ENCODE peak calls at places on chromosomes 7 and 10, in nine cellular contexts. L is CD8-positive, alpha-beta memory T cell; Y is thoracic aorta; P is iPS DF 6.9; T is spleen; W is tibial nerve; U is SK-N-SH; E is heart left ventricle; G is right cardiac atrium. X is an unnamed sample.
A peak's percentile ranks its signal among the peaks of the same experiment; 100 is the strongest.

GRCh38 chr10:113960617-113961260 is 82.9 kb upstream of the ADRB1 start:
- DNase-seq in L (peak; percentile 74), Y (no peak), P (no peak), T (no peak), W (no peak), U (no peak), E (no peak), G (no peak), X (no peak)

GRCh38 chr7:22601812-22602568 is 102.0 kb upstream of the STEAP1B start:
- DNase-seq in L (no peak), Y (no peak), P (no peak), T (no peak), W (no peak), U (no peak), E (no peak), G (no peak), X (peak; percentile 30)

GRCh38 chr7:79610905-79611304 is 157.4 kb upstream of the MAGI2 start:
- DNase-seq in L (no peak), Y (no peak), P (no peak), T (no peak), W (no peak), U (peak; percentile 66), E (no peak), G (no peak), X (no peak)

GRCh38 chr10:11639861-11640764 is 28.7 kb upstream of the USP6NL start:
- DNase-seq in L (no peak), Y (no peak), P (no peak), T (peak; percentile 46), W (no peak), U (no peak), E (no peak), G (no peak), X (peak; percentile 41)

GRCh38 chr10:95359466-95359865 is 68.7 kb upstream of the PDLIM1 start:
- DNase-seq in L (no peak), Y (no peak), P (no peak), T (no peak), W (no peak), U (no peak), E (no peak), G (no peak), X (no peak)

GRCh38 chr7:2436341-2437104 is 33.1 kb downstream of the CHST12 start:
- DNase-seq in L (no peak), Y (no peak), P (no peak), T (no peak), W (no peak), U (peak; percentile 32), E (no peak), G (no peak), X (no peak)

GRCh38 chr7:92177362-92177761 is 1.6 kb downstream of the LRRD1 start:
- DNase-seq in L (no peak), Y (no peak), P (no peak), T (no peak), W (no peak), U (no peak), E (no peak), G (no peak), X (no peak)

GRCh38 chr10:125001313-125002043 is 59.6 kb downstream of the ZRANB1 start:
- DNase-seq in L (no peak), Y (no peak), P (no peak), T (peak; percentile 54), W (no peak), U (peak; percentile 52), E (no peak), G (peak; percentile 74), X (no peak)

GRCh38 chr7:105139381-105139780 is 125.4 kb downstream of the KMT2E start:
- DNase-seq in L (no peak), Y (no peak), P (no peak), T (no peak), W (no peak), U (no peak), E (no peak), G (no peak), X (no peak)

DNA sequence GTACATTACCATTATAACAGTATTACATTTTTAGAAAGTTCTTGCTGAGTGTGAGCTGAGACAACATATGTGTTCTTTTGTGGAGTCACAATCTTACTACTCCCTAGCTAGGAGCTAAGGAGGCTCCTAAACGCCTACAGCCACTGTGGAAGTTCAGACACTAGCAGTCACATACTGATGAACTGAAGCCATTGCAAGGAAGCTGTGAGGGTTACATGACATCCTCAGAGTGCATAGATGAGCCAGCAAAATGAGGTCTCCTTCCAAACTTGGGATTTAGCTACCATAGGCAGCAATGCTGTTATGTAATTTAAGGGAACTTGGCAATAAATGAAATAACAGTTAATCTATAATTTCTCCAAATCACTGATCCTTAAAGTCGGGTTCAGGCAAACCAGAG is 10.8 kb upstream of the ST7 start:
- DNase-seq in L (no peak), Y (no peak), P (no peak), T (no peak), W (no peak), U (no peak), E (no peak), G (no peak), X (no peak)
- H3K9me3 ChIP-seq in L (no peaks in the 10 kb centered on the region), Y (no peaks in the 10 kb centered on the region), P (no peaks in the 10 kb centered on the region), T (no peaks in the 10 kb centered on the region), W (no peaks in the 10 kb centered on the region), U (no peaks in the 10 kb centered on the region), E (no peaks in the 10 kb centered on the region), G (no peaks in the 10 kb centered on the region), X (no peaks in the 10 kb centered on the region)

DNA sequence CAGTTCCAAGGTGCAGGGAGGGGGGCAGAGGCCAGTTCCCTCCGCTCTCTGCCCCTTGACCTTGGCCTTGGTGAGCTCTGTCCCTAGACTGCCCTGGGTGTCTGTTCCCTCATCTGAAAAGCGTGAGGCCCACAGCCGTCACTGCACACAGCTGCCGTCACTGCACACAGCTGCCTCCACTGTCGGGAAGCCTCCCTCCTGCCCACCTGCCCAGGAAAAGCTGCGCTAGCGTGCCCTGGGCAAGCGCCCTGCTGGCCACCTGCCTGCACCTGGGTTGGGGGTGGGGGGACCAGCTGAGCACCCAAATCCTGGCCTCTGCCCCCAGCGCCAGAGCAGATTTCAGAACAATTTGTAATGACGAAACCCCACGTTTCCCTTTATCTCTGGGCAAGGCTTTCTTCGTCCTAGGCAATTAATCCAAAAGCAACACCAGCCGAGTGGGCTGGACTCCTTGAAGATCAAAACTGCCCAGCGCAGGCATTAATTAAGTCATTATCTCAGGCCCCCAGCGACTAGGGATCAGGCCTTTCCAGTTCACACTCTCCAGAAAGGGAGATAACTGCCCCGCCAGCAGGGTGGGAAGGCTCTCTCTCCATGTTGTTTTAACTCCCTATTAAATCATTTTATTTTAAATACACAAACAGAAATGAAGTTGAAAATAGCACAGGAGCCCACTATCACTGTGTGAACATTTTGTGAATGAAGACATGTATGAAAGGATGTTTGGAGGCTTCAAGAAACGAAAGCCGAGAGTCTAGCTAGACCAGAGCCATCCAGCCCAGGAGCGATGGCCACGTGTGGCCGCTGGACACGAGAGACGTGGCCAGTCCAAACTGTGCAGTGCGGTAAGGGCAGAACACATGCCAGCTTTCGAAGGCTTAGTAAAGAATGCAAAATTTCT is 4.0 kb upstream of the PDGFA start:
- DNase-seq in L (no peak), Y (no peak), P (no peak), T (no peak), W (no peak), U (no peak), E (no peak), G (peak; percentile 56), X (no peak)
- H3K27me3 ChIP-seq in L (peaks cover 15% of the 10 kb centered on the region), Y (no peaks in the 10 kb centered on the region), P (peaks cover 26% of the 10 kb centered on the region), T (peaks cover 30% of the 10 kb centered on the region), W (peaks cover 31% of the 10 kb centered on the region), U (no peaks in the 10 kb centered on the region), E (no peaks in the 10 kb centered on the region), G (no peaks in the 10 kb centered on the region), X (peaks cover 25% of the 10 kb centered on the region)

GRCh38 chr10:105181616-105182015 is 540.5 kb downstream of the SORCS3 start:
- DNase-seq in L (no peak), Y (no peak), P (no peak), T (no peak), W (no peak), U (no peak), E (no peak), G (no peak), X (no peak)
- H3K9me3 ChIP-seq in L (no peaks in the 10 kb centered on the region), Y (no peaks in the 10 kb centered on the region), P (no peaks in the 10 kb centered on the region), T (no peaks in the 10 kb centered on the region), W (no peaks in the 10 kb centered on the region), U (no peaks in the 10 kb centered on the region), E (no peaks in the 10 kb centered on the region), G (no peaks in the 10 kb centered on the region), X (no peaks in the 10 kb centered on the region)

GRCh38 chr10:23968296-23968695 is 240.6 kb upstream of the KIAA1217 start:
- DNase-seq in L (no peak), Y (no peak), P (no peak), T (no peak), W (no peak), U (no peak), E (no peak), G (no peak), X (no peak)
- H3K27me3 ChIP-seq in L (no peaks in the 10 kb centered on the region), Y (no peaks in the 10 kb centered on the region), P (no peaks in the 10 kb centered on the region), T (no peaks in the 10 kb centered on the region), W (no peaks in the 10 kb centered on the region), U (no peaks in the 10 kb centered on the region), E (no peaks in the 10 kb centered on the region), G (no peaks in the 10 kb centered on the region), X (no peaks in the 10 kb centered on the region)

GRCh38 chr7:64371116-64371515 is 57.4 kb downstream of the ZNF736 start:
- DNase-seq in L (no peak), Y (no peak), P (no peak), T (no peak), W (no peak), U (no peak), E (no peak), G (no peak), X (no peak)
- H3K9me3 ChIP-seq in L (peaks cover 14% of the 10 kb centered on the region), Y (peaks cover 7% of the 10 kb centered on the region), P (peaks cover 12% of the 10 kb centered on the region), T (peaks cover 100% of the 10 kb centered on the region), W (no peaks in the 10 kb centered on the region), U (no peaks in the 10 kb centered on the region), E (no peaks in the 10 kb centered on the region), G (no peaks in the 10 kb centered on the region), X (no peaks in the 10 kb centered on the region)

DNA sequence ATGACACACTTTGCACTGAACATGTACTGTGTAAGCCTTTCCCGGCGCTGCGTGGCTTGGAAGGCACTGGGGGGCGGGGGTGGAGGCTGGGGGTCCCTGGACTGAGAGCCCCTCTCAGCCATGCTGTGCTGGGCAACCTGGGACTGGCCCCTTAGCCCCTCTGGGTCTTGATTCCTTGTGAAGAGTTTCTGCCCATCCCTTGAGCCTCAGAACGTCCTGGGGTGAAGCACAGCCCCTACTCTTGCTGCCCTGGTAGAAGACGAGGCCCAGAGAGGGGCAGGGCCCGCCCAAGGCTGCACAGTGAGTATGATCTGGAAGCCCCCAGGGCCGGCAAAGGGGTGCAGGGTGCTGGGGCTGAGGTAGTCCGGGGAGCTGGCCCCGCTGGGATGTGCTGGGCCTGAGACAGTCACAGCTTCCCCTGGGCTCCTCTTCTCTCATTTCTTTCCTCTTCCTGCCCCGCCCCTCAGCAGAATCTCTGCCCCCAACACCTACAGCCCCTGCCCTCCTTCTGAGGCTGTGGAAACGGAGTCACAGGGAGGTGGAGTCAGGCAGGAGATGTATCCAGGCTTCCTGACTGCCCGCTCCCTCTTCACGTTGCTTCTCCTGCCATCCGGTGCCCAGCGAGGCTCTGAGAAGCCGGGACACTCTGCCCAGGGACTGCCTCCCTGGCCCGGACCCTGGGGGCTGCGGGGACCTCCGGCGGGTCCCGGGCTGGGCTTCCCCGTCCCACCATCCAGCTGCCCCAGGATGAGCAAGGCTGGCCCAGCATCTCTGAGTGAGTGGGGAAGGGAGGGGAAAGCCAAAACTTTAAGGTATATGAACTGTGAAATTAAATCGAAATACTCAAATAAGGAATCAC is 60.5 kb downstream of the UNCX start:
- DNase-seq in L (no peak), Y (no peak), P (no peak), T (peak; percentile 59), W (no peak), U (no peak), E (peak; percentile 11), G (no peak), X (no peak)
- H3K27me3 ChIP-seq in L (no peaks in the 10 kb centered on the region), Y (peaks cover 6% of the 10 kb centered on the region), P (peaks cover 1% of the 10 kb centered on the region), T (peaks cover 58% of the 10 kb centered on the region), W (peaks cover 87% of the 10 kb centered on the region), U (peaks cover 92% of the 10 kb centered on the region), E (peaks cover 12% of the 10 kb centered on the region), G (no peaks in the 10 kb centered on the region), X (no peaks in the 10 kb centered on the region)

X was measured in MG63.